ENCODE peak calls at places on chromosomes 6 and 20, in nine cellular contexts. L, C, K, B, T, I, W, Z and X are unnamed samples.

GRCh38 chr6:961407-961930 is 268.5 kb upstream of the EXOC2 start:
- DNase-seq in L (peak; percentile 40), C (no peak), K (no peak), B (no peak), T (no peak), I (no peak), W (no peak), Z (no peak), X (no peak)

GRCh38 chr6:2029130-2029794 is 216.1 kb downstream of the GMDS start:
- DNase-seq in L (no peak), C (no peak), K (no peak), B (no peak), T (no peak), I (no peak), W (no peak), Z (no peak), X (no peak)

GRCh38 chr6:73691512-73691911 is 4.5 kb upstream of the CD109 start:
- DNase-seq in L (no peak), C (no peak), K (no peak), B (no peak), T (no peak), I (no peak), W (no peak), Z (no peak), X (no peak)

GRCh38 chr20:2699775-2700413 is 7.3 kb downstream of the EBF4 start:
- DNase-seq in L (no peak), C (no peak), K (no peak), B (no peak), T (peak; percentile 34), I (no peak), W (no peak), Z (no peak), X (no peak)

GRCh38 chr20:35318502-35319157 is 26.4 kb upstream of the FAM83C start:
- DNase-seq in L (peak; percentile 61), C (no peak), K (no peak), B (no peak), T (no peak), I (peak; percentile 83), W (no peak), Z (no peak), X (no peak)

GRCh38 chr6:43856005-43856765 is 86.2 kb downstream of the VEGFA start:
- DNase-seq in L (peak; percentile 78), C (no peak), K (peak; percentile 70), B (peak; percentile 72), T (no peak), I (peak; percentile 74), W (no peak), Z (no peak), X (no peak)

GRCh38 chr6:48736486-48737206 is 625.6 kb upstream of the PTCHD4 start:
- DNase-seq in L (no peak), C (no peak), K (no peak), B (no peak), T (no peak), I (no peak), W (no peak), Z (no peak), X (no peak)

GRCh38 chr20:17971571-17972013 is 2.8 kb downstream of the MGME1 start:
- DNase-seq in L (no peak), C (no peak), K (peak; percentile 48), B (peak; percentile 59), T (no peak), I (no peak), W (no peak), Z (no peak), X (no peak)

DNA sequence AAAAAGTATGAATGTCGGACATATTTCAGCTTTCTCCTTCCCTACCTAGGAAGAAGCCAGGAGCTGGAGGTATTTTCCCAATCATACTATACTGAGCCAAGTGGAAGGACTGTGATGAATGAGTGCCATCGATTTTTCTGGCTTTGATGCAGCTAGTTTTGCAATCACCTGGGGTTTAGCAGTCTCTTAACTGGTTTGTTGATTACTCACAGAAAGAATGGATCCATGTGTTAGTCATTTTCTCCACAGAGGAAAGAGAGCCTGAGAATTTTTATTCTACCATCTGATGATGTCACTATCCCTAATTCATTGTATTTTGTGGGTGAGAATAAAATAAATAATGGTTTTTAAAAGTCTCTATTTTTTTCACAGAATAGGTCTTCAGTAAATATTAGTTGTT is 282.8 kb upstream of the RNF217 start:
- DNase-seq in L (no peak), C (no peak), K (no peak), B (no peak), T (no peak), I (no peak), W (no peak), Z (no peak), X (no peak)
- H3K9me3 ChIP-seq in L (no peaks in the 10 kb centered on the region), C (no peaks in the 10 kb centered on the region), K (no peaks in the 10 kb centered on the region), B (peaks cover 5% of the 10 kb centered on the region), T (no peaks in the 10 kb centered on the region), I (no peaks in the 10 kb centered on the region), W (peaks cover 3% of the 10 kb centered on the region), Z (peaks cover 5% of the 10 kb centered on the region), X (no peaks in the 10 kb centered on the region)

GRCh38 chr20:57221916-57222630 is 44.4 kb downstream of the BMP7 start:
- DNase-seq in L (no peak), C (no peak), K (no peak), B (no peak), T (no peak), I (no peak), W (no peak), Z (no peak), X (no peak)
- H3K9me3 ChIP-seq in L (no peaks in the 10 kb centered on the region), C (no peaks in the 10 kb centered on the region), K (no peaks in the 10 kb centered on the region), B (no peaks in the 10 kb centered on the region), T (no peaks in the 10 kb centered on the region), I (no peaks in the 10 kb centered on the region), W (no peaks in the 10 kb centered on the region), Z (no peaks in the 10 kb centered on the region), X (no peaks in the 10 kb centered on the region)

GRCh38 chr6:13680448-13680968 is 31.1 kb downstream of the RANBP9 start:
- DNase-seq in L (no peak), C (no peak), K (no peak), B (no peak), T (no peak), I (no peak), W (no peak), Z (no peak), X (no peak)
- H3K9me3 ChIP-seq in L (no peaks in the 10 kb centered on the region), C (no peaks in the 10 kb centered on the region), K (no peaks in the 10 kb centered on the region), B (peaks cover 9% of the 10 kb centered on the region), T (no peaks in the 10 kb centered on the region), I (no peaks in the 10 kb centered on the region), W (no peaks in the 10 kb centered on the region), Z (peaks cover 7% of the 10 kb centered on the region), X (no peaks in the 10 kb centered on the region)

DNA sequence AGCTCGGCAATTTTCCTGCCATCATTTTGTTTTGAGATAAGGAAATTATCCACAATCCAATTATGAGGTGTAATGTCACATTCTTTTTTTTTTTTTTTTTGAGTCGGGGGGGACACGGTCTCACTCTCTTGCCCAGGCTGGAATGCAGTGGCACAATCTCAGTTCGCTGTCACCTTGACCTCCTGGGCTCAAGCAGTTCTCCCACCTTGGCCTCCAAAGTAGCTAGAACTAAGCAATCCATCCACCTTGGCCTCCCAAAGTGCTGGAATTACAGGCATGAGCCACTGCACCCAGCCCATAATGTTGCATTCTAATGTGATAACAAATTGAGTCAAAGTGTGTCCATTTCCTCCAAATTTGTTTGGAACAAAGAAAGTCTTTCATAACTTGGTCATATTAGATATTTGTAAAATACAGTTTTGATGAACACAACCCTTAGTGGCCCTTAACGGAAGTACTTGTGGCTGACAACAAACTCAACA is 144.1 kb upstream of the AFDN start:
- DNase-seq in L (no peak), C (no peak), K (no peak), B (no peak), T (no peak), I (no peak), W (no peak), Z (no peak), X (no peak)
- H3K9me3 ChIP-seq in L (no peaks in the 10 kb centered on the region), C (no peaks in the 10 kb centered on the region), K (no peaks in the 10 kb centered on the region), B (no peaks in the 10 kb centered on the region), T (no peaks in the 10 kb centered on the region), I (no peaks in the 10 kb centered on the region), W (no peaks in the 10 kb centered on the region), Z (no peaks in the 10 kb centered on the region), X (no peaks in the 10 kb centered on the region)